ENCODE peak calls at places on chromosomes 2 and 18, in nine cellular contexts. O is stimulated activated CD4-positive, alpha-beta T cell treated with anti-CD3 and anti-CD28 coated beads, Interleukin-12 subunit alpha, Interleukin-12 subunit beta, amount 100 ng/mL, for 4 hours; V is fibroblast of mammary gland; C is endothelial cell; W is GM23338; F is activated CD8-positive, alpha-beta memory T cell treated with anti-CD3 and anti-CD28 coated beads for 24 hours; U is NCI-H82; Q is activated T-helper 9 cell treated with anti-CD3 and anti-CD28 coated beads, Interleukin-2, amount 50 U/mL, for 16 hours; M is RKO. J is an unnamed sample.

GRCh38 chr2:8214221-8214620 is 467.6 kb upstream of the ID2 start:
- DNase-seq in O (no peak), V (peak), C (no peak), W (no peak), F (no peak), U (no peak), Q (no peak), M (no peak), J (no peak)

GRCh38 chr18:76658627-76659026 is 163.6 kb upstream of the ZNF516 start:
- DNase-seq in O (no peak), V (no peak), C (peak), W (peak), F (peak), U (peak), Q (no peak), M (no peak), J (no peak)

GRCh38 chr2:45944075-45944474 is 292.6 kb downstream of the PRKCE start:
- DNase-seq in O (no peak), V (peak), C (no peak), W (no peak), F (no peak), U (no peak), Q (no peak), M (peak), J (no peak)

GRCh38 chr2:74845217-74845751 is 11.4 kb downstream of the HK2 start:
- DNase-seq in O (peak), V (peak), C (peak), W (peak), F (no peak), U (no peak), Q (peak), M (peak), J (peak)

GRCh38 chr2:104312684-104313083 is 541.2 kb upstream of the POU3F3 start:
- DNase-seq in O (no peak), V (no peak), C (peak), W (peak), F (no peak), U (no peak), Q (no peak), M (no peak), J (no peak)

GRCh38 chr18:7234061-7234460 is 3.2 kb downstream of the LRRC30 start:
- DNase-seq in O (no peak), V (no peak), C (no peak), W (no peak), F (no peak), U (no peak), Q (no peak), M (no peak), J (no peak)

GRCh38 chr2:45128580-45128997 is 119.3 kb upstream of the SIX2 start:
- DNase-seq in O (no peak), V (peak), C (no peak), W (no peak), F (no peak), U (no peak), Q (no peak), M (peak), J (peak)

GRCh38 chr2:160932960-160933359 is 227.3 kb upstream of the TANK start:
- DNase-seq in O (no peak), V (peak), C (no peak), W (no peak), F (no peak), U (no peak), Q (no peak), M (no peak), J (no peak)

GRCh38 chr2:112493048-112493447 is 11.1 kb downstream of the TTL start:
- DNase-seq in O (no peak), V (no peak), C (no peak), W (peak), F (no peak), U (peak), Q (no peak), M (no peak), J (no peak)

GRCh38 chr2:102060792-102061191 is 69.0 kb downstream of the IL1R2 start:
- DNase-seq in O (no peak), V (no peak), C (no peak), W (no peak), F (no peak), U (no peak), Q (no peak), M (no peak), J (no peak)

GRCh38 chr2:29448238-29448637 is 333.0 kb downstream of the CLIP4 start:
- DNase-seq in O (no peak), V (no peak), C (no peak), W (peak), F (no peak), U (no peak), Q (no peak), M (no peak), J (no peak)

GRCh38 chr18:25737710-25738251 is 352.6 kb downstream of the SS18 start:
- DNase-seq in O (no peak), V (peak), C (no peak), W (no peak), F (no peak), U (peak), Q (no peak), M (peak), J (no peak)

GRCh38 chr2:53826587-53827397 is 33.0 kb downstream of the GPR75 start:
- DNase-seq in O (no peak), V (peak), C (no peak), W (no peak), F (no peak), U (no peak), Q (no peak), M (no peak), J (no peak)

GRCh38 chr18:22543764-22544163 is 126.0 kb upstream of the CTAGE1 start:
- DNase-seq in O (no peak), V (peak), C (no peak), W (no peak), F (no peak), U (no peak), Q (no peak), M (no peak), J (no peak)

GRCh38 chr18:48334845-48335244 is 74.3 kb downstream of the ZBTB7C start:
- DNase-seq in O (no peak), V (no peak), C (no peak), W (no peak), F (no peak), U (no peak), Q (no peak), M (no peak), J (no peak)

GRCh38 chr2:109173311-109174171 is 44.5 kb downstream of the SH3RF3 start:
- DNase-seq in O (no peak), V (peak), C (no peak), W (peak), F (no peak), U (no peak), Q (no peak), M (no peak), J (no peak)

J was measured in vagina.